ENCODE peak calls at places on chromosomes 3 and 15, in nine cellular contexts. P is spleen, E is esophagus squamous epithelium, F is colonic mucosa, W is IMR-90, A is left ventricle myocardium inferior, R is WERI-Rb-1, N is lower lobe of right lung, S is thoracic aorta. H is an unnamed sample.

GRCh38 chr3:45794177-45794560 is 2.2 kb downstream of the SLC6A20 start:
- DNase-seq in F (no peak), N (no peak), P (no peak), E (no peak), S (no peak), R (no peak), A (no peak), W (no peak), H (no peak)

GRCh38 chr3:69161587-69162196 is 39.3 kb upstream of the LMOD3 start:
- DNase-seq in E (no peak), P (no peak), N (no peak), F (peak), A (no peak), S (no peak), W (peak), R (peak), H (no peak)

GRCh38 chr3:27521179-27521871 is 37.1 kb upstream of the SLC4A7 start:
- DNase-seq in E (no peak), N (no peak), F (no peak), P (no peak), R (no peak), W (peak), S (no peak), A (no peak), H (no peak)

GRCh38 chr3:131907809-131908208 is 127.0 kb downstream of the CPNE4 start:
- DNase-seq in N (no peak), F (no peak), P (no peak), R (no peak), S (no peak), E (no peak), A (no peak), W (no peak), H (no peak)

GRCh38 chr3:46695177-46695961 is 1.9 kb upstream of the ALS2CL start:
- DNase-seq in A (peak), R (peak), P (peak), F (peak), W (no peak), S (no peak), N (peak), E (no peak), H (peak)

GRCh38 chr3:47003461-47004368 is 24.2 kb downstream of the NBEAL2 start:
- DNase-seq in R (no peak), N (no peak), P (peak), A (peak), E (no peak), W (no peak), S (no peak), F (no peak), H (peak)

GRCh38 chr3:188507244-188507720 is 353.3 kb downstream of the LPP start:
- DNase-seq in R (no peak), A (no peak), E (no peak), S (no peak), F (no peak), P (no peak), W (peak), N (peak), H (no peak)

GRCh38 chr15:31434418-31435255 is 108.0 kb downstream of the KLF13 start:
- DNase-seq in R (no peak), F (peak), A (peak), E (peak), W (peak), S (no peak), N (peak), P (peak), H (peak)

GRCh38 chr3:133667118-133667517 is 5.4 kb upstream of the TOPBP1 start:
- DNase-seq in F (no peak), A (no peak), P (no peak), N (no peak), R (no peak), W (no peak), E (no peak), S (no peak), H (no peak)

GRCh38 chr3:68441054-68441453 is 491.3 kb downstream of the TAFA4 start:
- DNase-seq in F (no peak), N (no peak), A (no peak), P (no peak), E (no peak), W (no peak), S (no peak), R (no peak), H (no peak)

GRCh38 chr3:120436523-120437050 is 14.2 kb downstream of the FSTL1 start:
- DNase-seq in N (no peak), P (no peak), A (no peak), E (no peak), F (no peak), R (no peak), W (no peak), S (no peak), H (no peak)

GRCh38 chr3:157669403-157669802 is 166.2 kb upstream of the VEPH1 start:
- DNase-seq in S (no peak), P (no peak), W (no peak), N (no peak), A (no peak), E (no peak), F (no peak), R (peak), H (no peak)

GRCh38 chr3:30623375-30623774 is 17.0 kb downstream of the TGFBR2 start:
- DNase-seq in N (no peak), F (no peak), A (no peak), R (no peak), P (no peak), S (no peak), W (peak), E (no peak), H (no peak)

GRCh38 chr3:30626443-30627181 is 20.2 kb downstream of the TGFBR2 start:
- DNase-seq in W (peak), R (no peak), S (no peak), A (no peak), F (no peak), P (no peak), E (no peak), N (no peak), H (no peak)

GRCh38 chr3:30628188-30628930 is 22.0 kb downstream of the TGFBR2 start:
- DNase-seq in P (no peak), S (no peak), F (no peak), R (no peak), N (no peak), E (no peak), W (no peak), A (no peak), H (no peak)

GRCh38 chr3:30628931-30629590 is 22.7 kb downstream of the TGFBR2 start:
- DNase-seq in A (no peak), E (no peak), R (no peak), F (no peak), W (no peak), P (no peak), N (no peak), S (no peak), H (no peak)

GRCh38 chr3:30625541-30626438 is 19.4 kb downstream of the TGFBR2 start:
- DNase-seq in N (no peak), P (no peak), A (no peak), R (no peak), S (no peak), E (no peak), F (no peak), W (peak), H (no peak)
- H3K27ac ChIP-seq in N (peak), P (peak), A (peak), R (no peak), S (peak), E (peak), F (peak), W (peak), H (peak)

DNA sequence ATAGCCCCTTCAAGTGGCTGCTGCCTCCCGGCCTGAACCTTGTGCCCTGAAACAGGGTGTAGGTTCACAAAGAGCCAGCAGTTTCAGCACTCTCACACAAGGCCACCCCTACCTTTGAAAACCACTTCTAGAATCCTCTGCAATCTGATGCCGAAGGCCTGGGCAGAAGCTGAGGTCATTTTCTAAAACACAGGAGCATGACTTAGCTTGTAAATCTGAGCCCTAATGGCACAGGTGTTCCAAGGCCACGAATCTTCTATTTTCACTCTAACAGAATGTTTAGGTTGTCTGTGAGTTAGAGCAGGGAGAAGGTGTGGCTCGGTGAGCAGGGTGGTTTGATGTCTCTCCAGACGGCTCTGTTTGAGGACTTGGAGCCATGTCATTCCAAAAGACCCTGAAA is 62.3 kb downstream of the SYNM start:
- DNase-seq in S (no peak), F (no peak), P (no peak), A (no peak), W (no peak), E (no peak), R (no peak), N (no peak), H (peak)
- TF ChIP-seq CTCF in S (no peak), F (no peak), P (no peak), A (no peak), W (no peak), E (no peak), R (no peak), N (no peak), H (no peak)

GRCh38 chr3:13283877-13284264 is 136.3 kb downstream of the NUP210 start:
- DNase-seq in W (no peak), E (no peak), R (no peak), S (no peak), A (no peak), P (no peak), F (no peak), N (no peak), H (no peak)

GRCh38 chr3:13282986-13283876 is 136.9 kb downstream of the NUP210 start:
- DNase-seq in A (no peak), N (peak), P (peak), S (no peak), E (no peak), F (no peak), W (no peak), R (peak), H (peak)

GRCh38 chr3:13280856-13281656 is 139.1 kb downstream of the NUP210 start:
- DNase-seq in A (no peak), P (no peak), F (no peak), S (no peak), W (no peak), E (no peak), N (peak), R (peak), H (peak)

GRCh38 chr3:13281657-13282527 is 138.2 kb downstream of the NUP210 start:
- DNase-seq in F (peak), E (no peak), W (no peak), N (peak), P (peak), A (peak), R (peak), S (no peak), H (peak)

DNA sequence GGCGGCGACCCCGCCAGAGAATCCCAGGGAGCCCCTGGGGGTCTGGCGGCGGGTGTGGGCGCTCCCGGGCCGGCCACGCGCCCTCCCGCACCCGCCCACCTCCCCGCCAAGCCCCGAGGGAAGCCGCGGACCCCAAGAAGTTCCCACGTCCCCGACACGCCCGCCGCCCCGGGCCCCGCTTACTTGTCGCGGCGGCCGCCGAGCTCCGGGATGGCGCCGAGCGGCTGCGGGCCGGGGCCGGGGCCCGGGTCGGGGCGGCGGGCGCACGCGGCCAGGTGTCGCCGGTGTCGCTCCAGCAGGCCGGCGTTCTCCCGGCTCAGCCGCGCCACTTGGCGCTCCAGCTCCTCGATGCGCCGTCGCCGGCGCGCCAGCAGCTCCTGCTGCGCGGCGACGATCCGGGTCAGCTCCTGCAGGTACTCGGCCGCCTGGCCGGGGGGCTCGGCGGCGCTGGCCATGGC is 137.6 kb downstream of the NUP210 start:
- DNase-seq in R (no peak), S (no peak), F (no peak), A (no peak), N (peak), W (no peak), E (no peak), P (peak), H (peak)
- H3K4me3 ChIP-seq in R (peak), S (peak), F (peak), A (peak), N (peak), W (no peak), E (peak), P (peak), H (peak)

GRCh38 chr15:90408657-90409056 is 20.6 kb downstream of the IQGAP1 start:
- DNase-seq in R (no peak), E (no peak), A (no peak), F (no peak), P (no peak), N (no peak), S (no peak), W (no peak), H (no peak)
- H3K27ac ChIP-seq in R (no peak), E (no peak), A (no peak), F (no peak), P (no peak), N (no peak), S (peak), W (no peak), H (no peak)

DNA sequence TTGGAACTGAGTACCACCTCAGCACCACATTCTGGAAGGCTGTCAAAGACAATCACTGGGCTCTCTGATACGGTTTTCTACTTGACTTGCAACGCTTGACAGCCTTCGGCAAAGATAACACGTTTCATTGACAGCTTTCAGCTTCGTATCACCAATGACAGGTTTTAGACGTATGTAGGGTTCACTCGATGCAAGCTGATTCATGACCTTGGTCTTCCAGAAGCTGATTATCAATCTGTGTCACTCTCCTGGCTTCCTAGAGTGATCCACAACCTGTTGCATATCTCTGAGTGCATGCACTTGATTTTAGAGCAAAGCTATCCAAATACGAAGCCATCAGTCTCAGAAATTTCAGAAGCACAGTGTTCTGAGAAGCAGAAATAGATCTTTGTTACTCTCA is 381.6 kb downstream of the FEZF2 start:
- DNase-seq in P (no peak), F (no peak), W (no peak), R (no peak), N (no peak), A (no peak), E (no peak), S (no peak), H (no peak)
- TF ChIP-seq CTCF in P (no peak), F (no peak), W (no peak), R (no peak), N (no peak), A (no peak), E (no peak), S (no peak), H (no peak)

GRCh38 chr3:11610700-11611099 is 33.0 kb downstream of the VGLL4 start:
- DNase-seq in N (no peak), F (no peak), W (no peak), P (no peak), E (no peak), A (no peak), R (no peak), S (no peak), H (no peak)

GRCh38 chr3:11607816-11608215 is 35.9 kb downstream of the VGLL4 start:
- DNase-seq in N (no peak), A (no peak), R (no peak), S (no peak), E (no peak), P (no peak), F (no peak), W (peak), H (no peak)

GRCh38 chr3:11609481-11609880 is 34.2 kb downstream of the VGLL4 start:
- DNase-seq in A (no peak), S (no peak), P (no peak), W (no peak), E (no peak), R (peak), N (no peak), F (no peak), H (no peak)

GRCh38 chr3:11611271-11611893 is 32.3 kb downstream of the VGLL4 start:
- DNase-seq in F (no peak), P (no peak), W (no peak), A (no peak), R (peak), N (no peak), E (no peak), S (no peak), H (no peak)

DNA sequence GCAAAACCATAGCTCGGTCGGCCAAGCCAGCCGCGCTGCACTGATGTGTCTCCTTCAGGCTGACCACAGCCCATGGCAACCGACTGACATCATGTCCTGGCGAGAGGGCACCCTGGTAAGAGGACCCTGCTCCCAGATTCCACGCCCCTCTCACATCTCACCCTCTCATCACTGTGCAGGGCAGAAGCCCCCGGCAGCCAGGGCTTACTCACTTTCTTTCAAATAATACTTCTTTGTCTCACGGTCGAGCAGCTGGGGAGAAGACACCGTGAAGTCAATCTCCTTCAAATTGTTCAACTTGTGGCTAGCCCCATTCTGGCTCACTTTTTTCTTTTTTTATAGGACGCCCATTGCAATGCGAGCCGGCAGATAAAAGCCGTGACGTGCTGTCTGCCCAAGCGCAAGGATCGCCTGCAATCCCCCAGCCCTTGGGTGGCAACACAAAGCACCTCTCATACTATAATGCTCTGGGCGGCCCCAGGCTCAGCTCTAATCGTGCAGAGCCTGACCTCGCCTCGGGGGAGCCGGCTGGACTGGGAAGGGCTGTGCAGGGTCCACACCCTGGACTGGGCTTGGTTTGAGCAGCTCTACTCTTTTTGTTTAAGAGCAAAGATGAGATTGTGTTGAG is 33.6 kb downstream of the VGLL4 start:
- DNase-seq in F (peak), P (no peak), N (no peak), E (no peak), W (peak), A (no peak), R (peak), S (no peak), H (peak)
- H3K4me3 ChIP-seq in F (no peak), P (no peak), N (no peak), E (no peak), W (no peak), A (peak), R (peak), S (no peak), H (peak)